ENCODE peak calls at places on chromosomes 5 and 9, in seven cellular contexts. J, C, O, H, B, Y and E are unnamed samples. For H3K36me3, the result is how much of the 10 kb centered on the place peaks cover.

GRCh38 chr5:173625686-173626500 is 9.4 kb upstream of the BOD1 start:
- DNase-seq in Y (no peak), H (no peak), C (no peak), B (no peak), J (no peak), O (no peak), E (no peak)

GRCh38 chr5:10599113-10599512 is 35.2 kb downstream of the ANKRD33B start:
- DNase-seq in C (no peak), B (no peak), J (no peak), Y (no peak), H (no peak), O (no peak), E (no peak)

GRCh38 chr9:2059131-2059929 is 44.2 kb downstream of the SMARCA2 start:
- DNase-seq in J (no peak), H (no peak), B (no peak), O (no peak), Y (no peak), C (no peak), E (no peak)

GRCh38 chr9:116370587-116370986 is 217.0 kb downstream of the PAPPA start:
- DNase-seq in O (no peak), B (no peak), C (no peak), Y (no peak), J (no peak), H (no peak), E (no peak)

GRCh38 chr9:18343799-18344198 is 130.2 kb upstream of the ADAMTSL1 start:
- DNase-seq in B (no peak), J (no peak), Y (no peak), H (no peak), O (no peak), C (no peak), E (no peak)

GRCh38 chr5:38121420-38121819 is 136.9 kb upstream of the EGFLAM start:
- DNase-seq in Y (no peak), B (no peak), C (no peak), J (no peak), H (no peak), O (no peak), E (no peak)

GRCh38 chr5:173643964-173644363 is 27.5 kb upstream of the BOD1 start:
- DNase-seq in Y (peak), C (no peak), O (no peak), B (peak), J (no peak), H (no peak), E (no peak)

GRCh38 chr5:17154211-17154996 is 63.0 kb upstream of the BASP1 start:
- DNase-seq in B (no peak), O (no peak), C (no peak), J (no peak), H (peak), Y (no peak), E (no peak)

GRCh38 chr5:150590979-150591411 is 49.5 kb upstream of the SYNPO start:
- DNase-seq in H (peak), O (peak), Y (peak), C (no peak), B (no peak), J (no peak), E (no peak)

GRCh38 chr5:147483961-147484707 is 25.7 kb downstream of the DPYSL3 start:
- DNase-seq in O (peak), J (no peak), Y (peak), H (peak), C (no peak), B (no peak), E (no peak)

GRCh38 chr9:112439171-112439570 is 47.5 kb upstream of the KIAA1958 start:
- DNase-seq in H (no peak), O (no peak), B (no peak), Y (no peak), J (no peak), C (no peak), E (no peak)
- H3K36me3 ChIP-seq in H (under half), O (under half), B (under half), Y (under half), J (under half), C (under half), E (under half)

GRCh38 chr9:131587331-131587730 is 42.0 kb downstream of the PRRT1B start:
- DNase-seq in C (no peak), J (no peak), B (no peak), H (no peak), Y (peak), O (no peak), E (no peak)

GRCh38 chr9:131589993-131590392 is 44.7 kb downstream of the PRRT1B start:
- DNase-seq in J (no peak), C (no peak), Y (peak), H (no peak), B (no peak), O (no peak), E (no peak)

GRCh38 chr9:131589124-131589711 is 43.9 kb downstream of the PRRT1B start:
- DNase-seq in H (no peak), C (no peak), J (no peak), B (no peak), Y (peak), O (no peak), E (no peak)

GRCh38 chr9:131587906-131588305 is 42.6 kb downstream of the PRRT1B start:
- DNase-seq in B (no peak), Y (no peak), C (no peak), O (no peak), H (no peak), J (no peak), E (no peak)

DNA sequence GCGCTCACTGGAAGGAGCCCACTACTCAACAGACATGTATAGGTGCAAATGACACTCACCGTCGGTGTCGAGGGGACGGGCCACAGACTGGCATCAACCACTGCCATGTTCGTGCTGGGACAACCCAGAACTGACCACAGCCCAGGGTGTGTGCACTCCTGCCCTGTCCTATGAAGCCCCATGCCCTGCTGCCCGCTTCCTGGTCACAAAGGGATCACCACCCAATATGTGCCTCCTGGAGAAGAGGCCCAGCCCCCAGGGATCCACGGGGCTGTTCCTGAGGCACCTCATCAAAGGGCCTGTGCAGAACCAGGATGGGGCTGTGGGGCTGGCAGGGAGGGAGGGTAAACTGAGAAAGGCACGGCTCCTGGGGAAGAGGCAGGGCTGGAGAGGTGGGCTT is 43.1 kb downstream of the PRRT1B start:
- DNase-seq in C (no peak), B (no peak), H (no peak), J (no peak), O (no peak), Y (peak), E (no peak)
- TF ChIP-seq POLR2A in C (no peak), B (no peak), H (no peak), J (no peak), O (no peak), Y (no peak), E (no peak)

GRCh38 chr5:142298789-142299188 is 26.0 kb downstream of the SPRY4 start:
- DNase-seq in J (no peak), O (no peak), C (no peak), H (no peak), B (no peak), Y (no peak), E (no peak)
- H3K36me3 ChIP-seq in J (under half), O (under half), C (under half), H (under half), B (under half), Y (under half), E (under half)

DNA sequence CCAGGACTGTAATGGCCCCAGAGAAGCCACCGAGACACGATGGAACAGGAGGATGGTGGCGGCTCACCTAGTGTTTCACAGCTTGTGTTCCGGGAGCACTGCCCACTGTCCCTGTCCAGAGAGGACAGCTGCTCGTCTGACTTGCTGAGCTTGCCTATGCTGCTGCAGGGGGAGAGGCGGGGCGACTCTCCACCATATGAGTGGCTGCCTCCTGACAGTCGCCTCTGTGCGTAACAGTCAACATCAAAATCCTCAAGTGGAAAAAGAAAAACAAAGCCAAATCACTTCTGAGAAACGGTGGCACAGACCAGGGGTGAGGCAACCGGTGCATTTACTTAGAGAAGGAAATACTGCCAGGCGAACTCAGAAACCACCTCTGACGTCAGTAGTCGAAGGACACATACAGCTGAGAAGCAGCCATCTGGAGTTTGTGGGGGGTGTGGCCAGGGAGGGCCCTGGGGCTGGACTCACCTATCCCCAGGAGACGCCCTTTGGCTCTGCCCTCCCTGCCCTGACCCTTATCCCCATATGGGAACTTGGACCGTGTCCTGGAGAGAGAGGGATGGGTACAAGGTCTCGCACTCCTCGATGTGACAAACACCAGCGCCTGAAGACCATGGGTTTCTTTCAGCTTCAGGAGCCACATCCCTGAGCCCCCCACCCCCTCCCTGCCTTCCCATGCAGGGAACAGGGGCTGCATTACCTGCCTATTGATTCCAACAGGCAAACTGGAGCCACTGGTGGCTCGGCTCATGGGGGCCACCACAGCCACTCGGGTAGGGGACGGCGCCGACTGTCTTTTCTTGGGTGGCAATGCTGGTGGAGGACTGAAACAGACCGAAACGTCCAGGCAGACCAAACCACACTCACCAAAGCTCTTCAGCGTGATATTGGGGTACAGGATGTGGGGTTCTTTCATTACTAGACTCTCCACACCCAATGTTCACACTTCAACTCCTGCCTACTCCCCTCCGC is 82.8 kb downstream of the PRRT1B start:
- DNase-seq in O (no peak), B (peak), C (no peak), Y (no peak), H (no peak), J (no peak), E (no peak)
- TF ChIP-seq POLR2A in O (peak), B (no peak), C (no peak), Y (no peak), H (no peak), J (no peak), E (no peak)

GRCh38 chr9:131622536-131622935 is 77.2 kb downstream of the PRRT1B start:
- DNase-seq in O (no peak), C (no peak), J (no peak), B (no peak), Y (no peak), H (no peak), E (no peak)
- H3K36me3 ChIP-seq in O (under half), C (under half), J (under half), B (half or more), Y (under half), H (under half), E (under half)